ENCODE peak calls at places on chromosomes 12 and 14, in eight cellular contexts. One of them, this sample, is unnamed.

GRCh38 chr14:61570961-61571299 is 124.4 kb upstream of the HIF1A start:
- DNase-seq in left ventricle myocardium inferior: no peak
- DNase-seq in pancreas: no peak
- DNase-seq in HepG2: no peak
- DNase-seq in esophagus muscularis mucosa: no peak
- DNase-seq in body of pancreas: no peak
- DNase-seq in SK-N-SH: no peak
- DNase-seq in psoas muscle: no peak
- DNase-seq in this sample: no peak

GRCh38 chr12:39441963-39442894 is 691 bp downstream of the KIF21A start:
- DNase-seq in psoas muscle: peak; percentile 65
- DNase-seq in HepG2: peak; percentile 39
- DNase-seq in body of pancreas: no peak
- DNase-seq in left ventricle myocardium inferior: peak; percentile 36
- DNase-seq in SK-N-SH: peak; percentile 57
- DNase-seq in pancreas: peak; percentile 81
- DNase-seq in esophagus muscularis mucosa: no peak
- DNase-seq in this sample: peak; percentile 42

GRCh38 chr12:93441617-93442410 is at the start of gene UBE2N:
- DNase-seq in left ventricle myocardium inferior: peak; percentile 96
- DNase-seq in body of pancreas: peak; percentile 95
- DNase-seq in HepG2: peak; percentile 91
- DNase-seq in SK-N-SH: peak; percentile 98
- DNase-seq in esophagus muscularis mucosa: peak; percentile 98
- DNase-seq in pancreas: peak; percentile 98
- DNase-seq in psoas muscle: peak; percentile 98
- DNase-seq in this sample: peak; percentile 97

GRCh38 chr12:42735869-42736361 is 146.4 kb upstream of the PRICKLE1 start:
- DNase-seq in esophagus muscularis mucosa: no peak
- DNase-seq in body of pancreas: no peak
- DNase-seq in SK-N-SH: peak; percentile 39
- DNase-seq in pancreas: no peak
- DNase-seq in psoas muscle: peak; percentile 83
- DNase-seq in HepG2: no peak
- DNase-seq in left ventricle myocardium inferior: peak; percentile 67
- DNase-seq in this sample: peak; percentile 73

GRCh38 chr12:29131539-29131938 is 17.5 kb upstream of the FAR2 start:
- DNase-seq in body of pancreas: no peak
- DNase-seq in psoas muscle: no peak
- DNase-seq in HepG2: no peak
- DNase-seq in left ventricle myocardium inferior: no peak
- DNase-seq in SK-N-SH: no peak
- DNase-seq in pancreas: no peak
- DNase-seq in esophagus muscularis mucosa: no peak
- DNase-seq in this sample: no peak

GRCh38 chr12:131540138-131540623 is 170.7 kb upstream of the SFSWAP start:
- DNase-seq in esophagus muscularis mucosa: no peak
- DNase-seq in psoas muscle: no peak
- DNase-seq in pancreas: no peak
- DNase-seq in left ventricle myocardium inferior: no peak
- DNase-seq in HepG2: no peak
- DNase-seq in body of pancreas: no peak
- DNase-seq in SK-N-SH: no peak
- DNase-seq in this sample: no peak

GRCh38 chr12:78793982-78794381 is 70.6 kb upstream of the SYT1 start:
- DNase-seq in pancreas: no peak
- DNase-seq in psoas muscle: no peak
- DNase-seq in SK-N-SH: no peak
- DNase-seq in HepG2: no peak
- DNase-seq in left ventricle myocardium inferior: no peak
- DNase-seq in esophagus muscularis mucosa: no peak
- DNase-seq in body of pancreas: no peak
- DNase-seq in this sample: no peak

GRCh38 chr12:98752726-98753125 is 107.6 kb downstream of the APAF1 start:
- DNase-seq in HepG2: no peak
- DNase-seq in pancreas: no peak
- DNase-seq in psoas muscle: no peak
- DNase-seq in left ventricle myocardium inferior: no peak
- DNase-seq in SK-N-SH: no peak
- DNase-seq in body of pancreas: no peak
- DNase-seq in esophagus muscularis mucosa: no peak
- DNase-seq in this sample: no peak

GRCh38 chr12:6199531-6200265 is 502 bp upstream of the CD9 start:
- DNase-seq in body of pancreas: peak; percentile 39
- DNase-seq in SK-N-SH: no peak
- DNase-seq in HepG2: no peak
- DNase-seq in left ventricle myocardium inferior: no peak
- DNase-seq in esophagus muscularis mucosa: no peak
- DNase-seq in pancreas: no peak
- DNase-seq in psoas muscle: peak; percentile 66
- DNase-seq in this sample: peak; percentile 69

GRCh38 chr12:55830601-55831406 is 1.4 kb upstream of the DNAJC14 start:
- DNase-seq in body of pancreas: peak; percentile 56
- DNase-seq in psoas muscle: peak; percentile 83
- DNase-seq in HepG2: peak; percentile 45
- DNase-seq in SK-N-SH: peak; percentile 88
- DNase-seq in left ventricle myocardium inferior: peak; percentile 79
- DNase-seq in pancreas: peak; percentile 64
- DNase-seq in esophagus muscularis mucosa: peak; percentile 96
- DNase-seq in this sample: peak; percentile 79

GRCh38 chr14:99508896-99509629 is 27.9 kb downstream of the CCNK start:
- DNase-seq in body of pancreas: peak; percentile 73
- DNase-seq in left ventricle myocardium inferior: no peak
- DNase-seq in SK-N-SH: no peak
- DNase-seq in pancreas: peak; percentile 70
- DNase-seq in esophagus muscularis mucosa: no peak
- DNase-seq in HepG2: no peak
- DNase-seq in psoas muscle: peak; percentile 77
- DNase-seq in this sample: no peak

GRCh38 chr12:104668274-104668718 is 211.5 kb downstream of the CHST11 start:
- DNase-seq in body of pancreas: peak; percentile 20
- DNase-seq in SK-N-SH: peak; percentile 78
- DNase-seq in pancreas: no peak
- DNase-seq in left ventricle myocardium inferior: peak; percentile 51
- DNase-seq in HepG2: no peak
- DNase-seq in psoas muscle: no peak
- DNase-seq in esophagus muscularis mucosa: no peak
- DNase-seq in this sample: peak; percentile 38

GRCh38 chr14:74608959-74609611 is 3.0 kb downstream of the LTBP2 start:
- DNase-seq in psoas muscle: peak; percentile 85
- DNase-seq in esophagus muscularis mucosa: peak; percentile 97
- DNase-seq in HepG2: peak; percentile 67
- DNase-seq in body of pancreas: peak; percentile 89
- DNase-seq in left ventricle myocardium inferior: peak; percentile 86
- DNase-seq in SK-N-SH: peak; percentile 79
- DNase-seq in pancreas: peak; percentile 90
- DNase-seq in this sample: peak; percentile 75

GRCh38 chr14:44339256-44339655 is 167.8 kb downstream of the FSCB start:
- DNase-seq in esophagus muscularis mucosa: no peak
- DNase-seq in SK-N-SH: no peak
- DNase-seq in pancreas: no peak
- DNase-seq in psoas muscle: no peak
- DNase-seq in left ventricle myocardium inferior: no peak
- DNase-seq in body of pancreas: no peak
- DNase-seq in HepG2: no peak
- DNase-seq in this sample: no peak

GRCh38 chr12:86349196-86349595 is 93.0 kb upstream of the MGAT4C start:
- DNase-seq in left ventricle myocardium inferior: no peak
- DNase-seq in esophagus muscularis mucosa: no peak
- DNase-seq in HepG2: no peak
- DNase-seq in pancreas: no peak
- DNase-seq in psoas muscle: no peak
- DNase-seq in body of pancreas: no peak
- DNase-seq in SK-N-SH: peak; percentile 1
- DNase-seq in this sample: no peak

GRCh38 chr12:30794591-30795409 is 40.0 kb upstream of the CAPRIN2 start:
- DNase-seq in psoas muscle: no peak
- DNase-seq in SK-N-SH: no peak
- DNase-seq in left ventricle myocardium inferior: no peak
- DNase-seq in body of pancreas: no peak
- DNase-seq in esophagus muscularis mucosa: no peak
- DNase-seq in HepG2: peak; percentile 67
- DNase-seq in pancreas: no peak
- DNase-seq in this sample: no peak

GRCh38 chr14:90518941-90519256 is 122.1 kb downstream of the CALM1 start:
- DNase-seq in psoas muscle: no peak
- DNase-seq in HepG2: peak; percentile 53
- DNase-seq in esophagus muscularis mucosa: no peak
- DNase-seq in left ventricle myocardium inferior: no peak
- DNase-seq in pancreas: no peak
- DNase-seq in body of pancreas: peak; percentile 41
- DNase-seq in SK-N-SH: no peak
- DNase-seq in this sample: no peak

GRCh38 chr12:48985475-48985897 is 7.4 kb downstream of the WNT1 start:
- DNase-seq in esophagus muscularis mucosa: no peak
- DNase-seq in HepG2: no peak
- DNase-seq in pancreas: no peak
- DNase-seq in SK-N-SH: no peak
- DNase-seq in psoas muscle: peak; percentile 84
- DNase-seq in body of pancreas: no peak
- DNase-seq in left ventricle myocardium inferior: peak; percentile 62
- DNase-seq in this sample: peak; percentile 63

DNA sequence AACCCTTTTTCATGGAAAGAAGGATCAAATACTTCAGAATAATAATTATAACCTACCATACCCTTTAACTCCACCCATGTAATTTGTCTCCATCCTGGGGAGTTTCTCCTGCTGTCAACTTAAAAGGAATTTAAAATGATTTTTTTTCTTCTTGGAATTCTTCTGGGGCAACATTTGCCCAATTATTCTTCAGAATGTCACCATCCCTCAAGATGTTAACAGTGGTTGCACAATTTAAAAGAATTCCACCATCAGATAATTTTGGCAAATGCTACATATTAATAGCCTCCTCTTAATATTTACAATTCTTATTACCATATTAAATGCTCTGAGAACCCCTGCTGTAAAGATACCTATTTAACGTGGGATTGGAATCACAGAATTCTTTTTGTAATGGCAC is 177.6 kb downstream of the DAD1 start:
- DNase-seq in esophagus muscularis mucosa: no peak
- DNase-seq in psoas muscle: no peak
- DNase-seq in HepG2: no peak
- DNase-seq in SK-N-SH: no peak
- DNase-seq in body of pancreas: no peak
- DNase-seq in left ventricle myocardium inferior: no peak
- DNase-seq in pancreas: no peak
- DNase-seq in this sample: no peak
- H3K27me3 ChIP-seq in esophagus muscularis mucosa: no peaks in the 10 kb centered on the region
- H3K27me3 ChIP-seq in psoas muscle: no peaks in the 10 kb centered on the region
- H3K27me3 ChIP-seq in HepG2: no peaks in the 10 kb centered on the region
- H3K27me3 ChIP-seq in SK-N-SH: peaks cover 19% of the 10 kb centered on the region
- H3K27me3 ChIP-seq in body of pancreas: no peaks in the 10 kb centered on the region
- H3K27me3 ChIP-seq in left ventricle myocardium inferior: no peaks in the 10 kb centered on the region
- H3K27me3 ChIP-seq in pancreas: no peaks in the 10 kb centered on the region
- H3K27me3 ChIP-seq in this sample: no peaks in the 10 kb centered on the region

GRCh38 chr14:25032092-25032784 is 17.7 kb downstream of the STXBP6 start:
- DNase-seq in psoas muscle: no peak
- DNase-seq in esophagus muscularis mucosa: no peak
- DNase-seq in body of pancreas: no peak
- DNase-seq in left ventricle myocardium inferior: no peak
- DNase-seq in pancreas: no peak
- DNase-seq in HepG2: peak; percentile 84
- DNase-seq in SK-N-SH: no peak
- DNase-seq in this sample: no peak
- TF ChIP-seq CTCF in psoas muscle: no peak
- TF ChIP-seq CTCF in esophagus muscularis mucosa: peak; percentile 23
- TF ChIP-seq CTCF in body of pancreas: no peak
- TF ChIP-seq CTCF in left ventricle myocardium inferior: peak; percentile 20
- TF ChIP-seq CTCF in pancreas: no peak
- TF ChIP-seq CTCF in HepG2: peak; percentile 94
- TF ChIP-seq CTCF in SK-N-SH: peak; percentile 39
- TF ChIP-seq CTCF in this sample: no peak

DNA sequence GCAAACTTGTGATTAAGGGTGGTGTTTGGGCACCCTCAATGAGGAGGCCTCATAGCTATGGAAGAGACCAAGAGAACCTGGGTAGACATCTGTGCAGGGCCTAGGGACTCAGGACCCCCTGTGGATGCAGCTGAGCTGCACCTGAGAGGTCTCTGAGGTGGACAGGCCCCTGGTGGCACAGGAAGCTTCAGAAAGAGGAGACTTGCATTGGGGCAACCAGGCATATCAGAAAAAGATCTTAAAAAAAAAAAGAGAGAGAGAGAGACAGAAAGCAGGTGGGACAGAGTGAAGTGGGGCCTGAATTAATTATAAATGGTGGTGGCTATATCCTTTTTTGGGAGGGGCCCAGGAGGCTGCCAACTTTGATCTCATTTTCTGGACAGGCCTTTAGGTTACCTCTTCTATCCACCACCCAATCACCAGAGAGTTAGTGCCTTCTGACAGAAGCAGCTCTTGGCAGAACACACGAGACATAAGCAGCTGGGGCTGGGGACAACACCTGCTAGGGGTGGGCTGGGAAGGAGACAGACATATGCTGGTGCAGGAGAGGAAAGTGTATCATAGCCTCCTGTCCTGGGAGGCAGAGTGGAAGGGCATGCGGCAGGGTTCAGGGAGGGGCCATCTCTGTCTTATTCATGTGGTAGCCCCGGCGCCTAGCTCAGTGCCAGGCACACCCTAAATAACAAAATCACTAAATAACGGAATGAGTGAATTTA is 46.6 kb upstream of the ATP23 start:
- DNase-seq in SK-N-SH: no peak
- DNase-seq in body of pancreas: no peak
- DNase-seq in left ventricle myocardium inferior: no peak
- DNase-seq in psoas muscle: no peak
- DNase-seq in pancreas: no peak
- DNase-seq in HepG2: no peak
- DNase-seq in esophagus muscularis mucosa: no peak
- DNase-seq in this sample: no peak
- H3K4me3 ChIP-seq in SK-N-SH: peak overlapping the region; percentile 24
- H3K4me3 ChIP-seq in body of pancreas: no peak overlapping the region
- H3K4me3 ChIP-seq in left ventricle myocardium inferior: peak overlapping the region; percentile 43
- H3K4me3 ChIP-seq in psoas muscle: peak overlapping the region; percentile 42
- H3K4me3 ChIP-seq in pancreas: no peak overlapping the region
- H3K4me3 ChIP-seq in HepG2: no peak overlapping the region
- H3K4me3 ChIP-seq in esophagus muscularis mucosa: peak overlapping the region; percentile 27
- H3K4me3 ChIP-seq in this sample: no peak overlapping the region

DNA sequence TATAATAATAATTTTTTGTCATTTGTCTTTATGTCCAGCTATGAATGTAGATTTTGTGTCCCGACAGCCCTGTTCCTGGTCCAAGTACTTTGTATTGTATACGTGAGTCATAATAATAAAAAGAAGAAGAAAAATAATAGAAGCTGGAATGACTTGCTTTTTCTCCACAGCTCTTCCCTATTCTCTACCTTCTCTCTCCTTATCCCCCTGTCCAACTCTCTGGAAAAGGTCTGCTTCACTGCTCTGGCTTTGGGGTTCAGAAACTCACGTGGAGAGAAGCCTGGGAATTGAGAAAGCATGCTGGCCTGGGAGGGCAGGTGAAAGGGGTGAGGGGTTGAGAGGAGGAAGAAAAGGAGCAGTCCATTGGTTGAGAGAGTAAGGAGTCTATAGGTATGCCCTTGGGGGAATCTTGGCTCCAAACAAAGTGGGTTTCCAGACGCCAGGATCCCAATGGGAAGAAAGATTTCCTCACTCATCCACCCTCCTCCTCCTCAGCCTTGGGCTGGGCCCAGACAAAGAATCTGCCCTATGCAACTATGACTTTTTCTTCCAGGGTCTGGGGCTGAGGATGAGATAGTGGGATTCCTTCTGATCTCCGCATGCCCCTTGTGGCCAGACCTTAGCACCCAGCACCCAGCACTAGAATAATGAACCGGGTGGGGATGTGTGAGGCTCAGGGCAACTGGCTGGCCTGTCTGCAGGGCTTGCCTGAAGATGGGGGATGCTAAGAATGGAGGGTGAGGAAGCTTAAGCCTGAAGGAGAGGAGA is 4.0 kb downstream of the HOXC8 start:
- DNase-seq in psoas muscle: peak; percentile 38
- DNase-seq in body of pancreas: no peak
- DNase-seq in HepG2: no peak
- DNase-seq in esophagus muscularis mucosa: no peak
- DNase-seq in left ventricle myocardium inferior: no peak
- DNase-seq in SK-N-SH: no peak
- DNase-seq in pancreas: no peak
- DNase-seq in this sample: no peak
- H3K27me3 ChIP-seq in psoas muscle: peaks cover 1% of the 10 kb centered on the region
- H3K27me3 ChIP-seq in body of pancreas: peaks cover 6% of the 10 kb centered on the region
- H3K27me3 ChIP-seq in HepG2: peaks cover 82% of the 10 kb centered on the region
- H3K27me3 ChIP-seq in esophagus muscularis mucosa: peaks cover 92% of the 10 kb centered on the region
- H3K27me3 ChIP-seq in left ventricle myocardium inferior: peaks cover 98% of the 10 kb centered on the region
- H3K27me3 ChIP-seq in SK-N-SH: no peaks in the 10 kb centered on the region
- H3K27me3 ChIP-seq in pancreas: peaks cover 2% of the 10 kb centered on the region
- H3K27me3 ChIP-seq in this sample: peaks cover 97% of the 10 kb centered on the region